ENCODE peak calls at places on chromosomes 3 and 15, in four cellular contexts. One of them, this sample, is unnamed. For H3K9me3, the result is how much of the 10 kb centered on the place peaks cover.

GRCh38 chr3:76942096-76942495 is 97.8 kb upstream of the ROBO2 start:
- DNase-seq in H9: no peak
- DNase-seq in body of pancreas: no peak
- DNase-seq in stomach: no peak
- DNase-seq in this sample: no peak

GRCh38 chr3:196268270-196269163 is 19.0 kb downstream of the PCYT1A start:
- DNase-seq in body of pancreas: no peak
- DNase-seq in stomach: no peak
- DNase-seq in H9: peak
- DNase-seq in this sample: no peak

GRCh38 chr3:66472313-66473134 is 28.3 kb downstream of the LRIG1 start:
- DNase-seq in body of pancreas: no peak
- DNase-seq in H9: no peak
- DNase-seq in stomach: no peak
- DNase-seq in this sample: no peak

GRCh38 chr3:100089802-100090668 is 24.3 kb downstream of the FILIP1L start:
- DNase-seq in H9: peak
- DNase-seq in stomach: no peak
- DNase-seq in body of pancreas: no peak
- DNase-seq in this sample: no peak

GRCh38 chr15:40984963-40985362 is 31.7 kb downstream of the CHAC1 start:
- DNase-seq in stomach: no peak
- DNase-seq in H9: no peak
- DNase-seq in body of pancreas: no peak
- DNase-seq in this sample: no peak

GRCh38 chr3:160720123-160720746 is 35.8 kb upstream of the PPM1L start:
- DNase-seq in body of pancreas: peak
- DNase-seq in stomach: no peak
- DNase-seq in H9: peak
- DNase-seq in this sample: no peak

GRCh38 chr3:128009952-128010846 is 42.0 kb upstream of the SEC61A1 start:
- DNase-seq in stomach: no peak
- DNase-seq in H9: no peak
- DNase-seq in body of pancreas: no peak
- DNase-seq in this sample: no peak

GRCh38 chr3:126320517-126321293 is 36.5 kb downstream of the KLF15 start:
- DNase-seq in H9: peak
- DNase-seq in body of pancreas: no peak
- DNase-seq in stomach: no peak
- DNase-seq in this sample: no peak

GRCh38 chr3:49641292-49641691 is 32.9 kb upstream of the APEH start:
- DNase-seq in H9: no peak
- DNase-seq in body of pancreas: no peak
- DNase-seq in stomach: no peak
- DNase-seq in this sample: no peak

GRCh38 chr15:41990691-41991090 is 18.3 kb upstream of the EHD4 start:
- DNase-seq in H9: no peak
- DNase-seq in body of pancreas: no peak
- DNase-seq in stomach: no peak
- DNase-seq in this sample: no peak

GRCh38 chr15:78898540-78898939 is 25.9 kb downstream of the MORF4L1 start:
- DNase-seq in stomach: no peak
- DNase-seq in body of pancreas: no peak
- DNase-seq in H9: no peak
- DNase-seq in this sample: no peak

GRCh38 chr15:88745696-88746095 is 57.5 kb upstream of the ACAN start:
- DNase-seq in body of pancreas: no peak
- DNase-seq in H9: no peak
- DNase-seq in stomach: no peak
- DNase-seq in this sample: no peak

GRCh38 chr3:140626856-140627255 is 51.0 kb upstream of the TRIM42 start:
- DNase-seq in body of pancreas: no peak
- DNase-seq in H9: no peak
- DNase-seq in stomach: no peak
- DNase-seq in this sample: no peak

GRCh38 chr3:194443911-194444310 is 42.9 kb downstream of the ATP13A3 start:
- DNase-seq in body of pancreas: no peak
- DNase-seq in stomach: no peak
- DNase-seq in H9: no peak
- DNase-seq in this sample: no peak

GRCh38 chr3:155497930-155498647 is 204.6 kb upstream of the STRIT1 start:
- DNase-seq in H9: no peak
- DNase-seq in stomach: no peak
- DNase-seq in body of pancreas: no peak
- DNase-seq in this sample: no peak

GRCh38 chr3:189701934-189702693 is 70.9 kb downstream of the TP63 start:
- DNase-seq in H9: no peak
- DNase-seq in stomach: no peak
- DNase-seq in body of pancreas: no peak
- DNase-seq in this sample: no peak

GRCh38 chr15:57921371-57921770 is 144.1 kb downstream of the ALDH1A2 start:
- DNase-seq in body of pancreas: no peak
- DNase-seq in stomach: no peak
- DNase-seq in H9: no peak
- DNase-seq in this sample: no peak

GRCh38 chr3:58167431-58168351 is 43.1 kb downstream of the DNASE1L3 start:
- DNase-seq in stomach: peak
- DNase-seq in body of pancreas: peak
- DNase-seq in H9: peak
- DNase-seq in this sample: peak

GRCh38 chr15:72168131-72168825 is 29.3 kb downstream of the GRAMD2A start:
- DNase-seq in H9: no peak
- DNase-seq in stomach: peak
- DNase-seq in body of pancreas: no peak
- DNase-seq in this sample: no peak

GRCh38 chr3:181210275-181210674 is 220.7 kb upstream of the DNAJC19 start:
- DNase-seq in H9: no peak
- DNase-seq in stomach: no peak
- DNase-seq in body of pancreas: no peak
- DNase-seq in this sample: no peak

GRCh38 chr3:32414527-32415202 is 23.0 kb downstream of the CMTM7 start:
- DNase-seq in H9: no peak
- DNase-seq in stomach: peak
- DNase-seq in body of pancreas: no peak
- DNase-seq in this sample: no peak

GRCh38 chr15:86611392-86612040 is 531.8 kb downstream of the AGBL1 start:
- DNase-seq in H9: no peak
- DNase-seq in stomach: no peak
- DNase-seq in body of pancreas: no peak
- DNase-seq in this sample: no peak

GRCh38 chr3:14484741-14485140 is 55.4 kb downstream of the GRIP2 start:
- DNase-seq in stomach: no peak
- DNase-seq in body of pancreas: no peak
- DNase-seq in H9: no peak
- DNase-seq in this sample: no peak

GRCh38 chr15:75659928-75660645 is 12.4 kb downstream of the SNX33 start:
- DNase-seq in stomach: no peak
- DNase-seq in H9: no peak
- DNase-seq in body of pancreas: no peak
- DNase-seq in this sample: no peak

GRCh38 chr15:75230524-75231371 is 27.4 kb upstream of the GOLGA6C start:
- DNase-seq in stomach: no peak
- DNase-seq in body of pancreas: peak
- DNase-seq in H9: no peak
- DNase-seq in this sample: no peak

GRCh38 chr3:137768021-137768360 is 3.9 kb downstream of the SOX14 start:
- DNase-seq in body of pancreas: no peak
- DNase-seq in stomach: no peak
- DNase-seq in H9: no peak
- DNase-seq in this sample: no peak

GRCh38 chr3:63818282-63819150 is 583 bp upstream of the C3orf49 start:
- DNase-seq in body of pancreas: peak
- DNase-seq in H9: peak
- DNase-seq in stomach: peak
- DNase-seq in this sample: peak

GRCh38 chr15:37933685-37934084 is 755 bp upstream of the TMCO5A start:
- DNase-seq in body of pancreas: no peak
- DNase-seq in H9: no peak
- DNase-seq in stomach: no peak
- DNase-seq in this sample: no peak

GRCh38 chr3:158777171-158777873 is 24.5 kb upstream of the MFSD1 start:
- DNase-seq in body of pancreas: no peak
- DNase-seq in stomach: no peak
- DNase-seq in H9: no peak
- DNase-seq in this sample: no peak

GRCh38 chr3:2802429-2802828 is 307.7 kb downstream of the IL5RA start:
- DNase-seq in H9: no peak
- DNase-seq in stomach: no peak
- DNase-seq in body of pancreas: no peak
- DNase-seq in this sample: no peak

GRCh38 chr15:62362608-62363007 is 197.5 kb upstream of the C2CD4B start:
- DNase-seq in stomach: no peak
- DNase-seq in H9: no peak
- DNase-seq in body of pancreas: no peak
- DNase-seq in this sample: no peak

GRCh38 chr3:187227658-187228258 is 30.5 kb downstream of the RTP1 start:
- DNase-seq in H9: no peak
- DNase-seq in stomach: no peak
- DNase-seq in body of pancreas: no peak
- DNase-seq in this sample: no peak

GRCh38 chr3:136149569-136150136 is 46.5 kb downstream of the MSL2 start:
- DNase-seq in body of pancreas: no peak
- DNase-seq in stomach: no peak
- DNase-seq in H9: no peak
- DNase-seq in this sample: no peak

GRCh38 chr3:70580021-70580420 is 267.6 kb upstream of the MDFIC2 start:
- DNase-seq in body of pancreas: no peak
- DNase-seq in H9: no peak
- DNase-seq in stomach: no peak
- DNase-seq in this sample: no peak

GRCh38 chr3:141646760-141647561 is 91.1 kb upstream of the RNF7 start:
- DNase-seq in body of pancreas: peak
- DNase-seq in stomach: no peak
- DNase-seq in H9: peak
- DNase-seq in this sample: no peak

GRCh38 chr3:77147836-77148578 is 108.1 kb downstream of the ROBO2 start:
- DNase-seq in stomach: no peak
- DNase-seq in body of pancreas: no peak
- DNase-seq in H9: peak
- DNase-seq in this sample: no peak

GRCh38 chr15:80996247-80996646 is 4.5 kb upstream of the TLNRD1 start:
- DNase-seq in stomach: no peak
- DNase-seq in H9: no peak
- DNase-seq in body of pancreas: no peak
- DNase-seq in this sample: no peak

DNA sequence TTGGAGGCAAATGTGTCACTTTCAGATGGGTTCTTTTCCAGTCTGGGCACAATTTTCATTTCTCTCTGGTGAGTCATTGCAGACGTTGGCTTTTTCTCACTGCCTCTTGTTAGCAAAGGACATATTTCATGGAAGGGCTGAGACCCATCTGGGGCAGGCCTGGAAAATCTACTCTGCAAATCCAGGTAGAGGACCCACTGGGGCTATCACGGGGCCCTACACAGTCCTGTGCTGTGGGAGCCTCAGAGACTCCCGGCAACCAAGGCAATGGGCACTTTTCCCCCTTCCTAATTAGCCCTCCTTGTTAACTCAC is 58.0 kb downstream of the HRH1 start:
- DNase-seq in H9: no peak
- DNase-seq in body of pancreas: no peak
- DNase-seq in stomach: peak
- DNase-seq in this sample: no peak
- H3K27ac ChIP-seq in H9: no peak
- H3K27ac ChIP-seq in body of pancreas: no peak
- H3K27ac ChIP-seq in stomach: no peak
- H3K27ac ChIP-seq in this sample: no peak

GRCh38 chr15:85312925-85313324 is 67.5 kb upstream of the AKAP13 start:
- DNase-seq in stomach: no peak
- DNase-seq in body of pancreas: no peak
- DNase-seq in H9: no peak
- DNase-seq in this sample: no peak
- TF ChIP-seq CTCF in stomach: no peak
- TF ChIP-seq CTCF in body of pancreas: no peak
- TF ChIP-seq CTCF in H9: no peak
- TF ChIP-seq CTCF in this sample: no peak

GRCh38 chr15:93460717-93461116 is 371.7 kb upstream of the RGMA start:
- DNase-seq in H9: no peak
- DNase-seq in stomach: no peak
- DNase-seq in body of pancreas: no peak
- DNase-seq in this sample: no peak
- H3K9me3 ChIP-seq in H9: under half
- H3K9me3 ChIP-seq in stomach: under half
- H3K9me3 ChIP-seq in body of pancreas: under half
- H3K9me3 ChIP-seq in this sample: under half

GRCh38 chr3:46461971-46462910 is 2.5 kb downstream of the LTF start:
- DNase-seq in H9: peak
- DNase-seq in stomach: no peak
- DNase-seq in body of pancreas: no peak
- DNase-seq in this sample: no peak

GRCh38 chr3:46464326-46465195 is at the start of gene LTF:
- DNase-seq in H9: peak
- DNase-seq in stomach: no peak
- DNase-seq in body of pancreas: no peak
- DNase-seq in this sample: no peak

GRCh38 chr3:46465196-46465520 is 453 bp upstream of the LTF start:
- DNase-seq in body of pancreas: no peak
- DNase-seq in stomach: no peak
- DNase-seq in H9: no peak
- DNase-seq in this sample: no peak

GRCh38 chr3:46463868-46464241 is 850 bp downstream of the LTF start:
- DNase-seq in stomach: no peak
- DNase-seq in H9: peak
- DNase-seq in body of pancreas: no peak
- DNase-seq in this sample: no peak

GRCh38 chr3:46463120-46463867 is 1.4 kb downstream of the LTF start:
- DNase-seq in stomach: no peak
- DNase-seq in body of pancreas: no peak
- DNase-seq in H9: peak
- DNase-seq in this sample: no peak
- H3K27ac ChIP-seq in stomach: peak
- H3K27ac ChIP-seq in body of pancreas: no peak
- H3K27ac ChIP-seq in H9: no peak
- H3K27ac ChIP-seq in this sample: no peak

GRCh38 chr3:186107148-186108105 is 1.5 kb downstream of the ETV5 start:
- DNase-seq in stomach: peak
- DNase-seq in body of pancreas: peak
- DNase-seq in H9: peak
- DNase-seq in this sample: peak
- TF ChIP-seq CTCF in stomach: no peak
- TF ChIP-seq CTCF in body of pancreas: no peak
- TF ChIP-seq CTCF in H9: no peak
- TF ChIP-seq CTCF in this sample: no peak

GRCh38 chr15:27679203-27679602 is 419.9 kb downstream of the OCA2 start:
- DNase-seq in H9: no peak
- DNase-seq in body of pancreas: no peak
- DNase-seq in stomach: no peak
- DNase-seq in this sample: no peak
- H3K9me3 ChIP-seq in H9: under half
- H3K9me3 ChIP-seq in body of pancreas: under half
- H3K9me3 ChIP-seq in stomach: under half
- H3K9me3 ChIP-seq in this sample: under half